ENCODE peak calls at places on chromosome 13, in nine cellular contexts. T is psoas muscle, O is fibroblast of the aortic adventitia, S is spleen, R is ovary, J is cardiac fibroblast, U is endothelial cell of umbilical vein, N is cardiac muscle cell, E is lower lobe of right lung. X is an unnamed sample.

GRCh38 chr13:58480011-58480410 is 848.5 kb downstream of the PCDH17 start:
- DNase-seq in R (no peak), E (no peak), S (no peak), J (no peak), U (no peak), N (no peak), T (no peak), O (no peak), X (no peak)

GRCh38 chr13:43239441-43239840 is 216.1 kb downstream of the DNAJC15 start:
- DNase-seq in E (no peak), O (no peak), S (no peak), U (no peak), J (no peak), N (no peak), T (no peak), R (no peak), X (peak; percentile 79)

GRCh38 chr13:101018720-101019119 is 344.1 kb upstream of the TMTC4 start:
- DNase-seq in N (no peak), E (no peak), R (no peak), J (no peak), S (no peak), T (no peak), O (peak; percentile 63), U (no peak), X (peak; percentile 27)

GRCh38 chr13:97512732-97513131 is 78.8 kb downstream of the RAP2A start:
- DNase-seq in N (no peak), J (no peak), R (no peak), S (no peak), T (no peak), E (no peak), U (no peak), O (no peak), X (no peak)

GRCh38 chr13:46648166-46648607 is 95.2 kb downstream of the LRCH1 start:
- DNase-seq in N (peak; percentile 56), E (no peak), U (no peak), J (no peak), S (peak; percentile 79), R (no peak), O (no peak), T (no peak), X (no peak)

GRCh38 chr13:40666905-40667621 is 622 bp upstream of the FOXO1 start:
- DNase-seq in E (peak; percentile 87), J (no peak), N (peak; percentile 86), S (peak; percentile 94), T (peak; percentile 54), U (no peak), O (no peak), R (peak; percentile 71), X (no peak)

GRCh38 chr13:48750588-48751383 is 97.1 kb downstream of the CYSLTR2 start:
- DNase-seq in E (no peak), U (no peak), T (peak; percentile 27), O (peak; percentile 63), J (peak; percentile 84), N (no peak), R (peak; percentile 55), S (no peak), X (peak; percentile 56)

GRCh38 chr13:37540228-37540627 is 58.3 kb downstream of the POSTN start:
- DNase-seq in T (no peak), N (no peak), O (peak; percentile 65), R (no peak), S (no peak), U (no peak), E (no peak), J (peak; percentile 9), X (peak; percentile 88)

GRCh38 chr13:98225036-98225940 is 48.2 kb upstream of the RNF113B start:
- DNase-seq in T (no peak), N (no peak), R (no peak), E (no peak), S (no peak), J (no peak), O (no peak), U (no peak), X (no peak)

GRCh38 chr13:25473864-25474263 is 102.1 kb downstream of the ATP8A2 start:
- DNase-seq in S (no peak), T (no peak), U (no peak), E (no peak), N (no peak), J (no peak), O (no peak), R (no peak), X (no peak)

GRCh38 chr13:106284358-106284757 is 251.1 kb downstream of the EFNB2 start:
- DNase-seq in S (no peak), J (no peak), O (no peak), E (no peak), T (no peak), U (peak; percentile 3), N (no peak), R (no peak), X (peak; percentile 21)

GRCh38 chr13:113491418-113491883 is 940 bp upstream of the DCUN1D2 start:
- DNase-seq in R (peak; percentile 68), J (peak; percentile 36), U (peak; percentile 46), N (peak; percentile 47), E (peak; percentile 60), S (peak; percentile 89), O (peak; percentile 17), T (peak; percentile 49), X (peak; percentile 66)

GRCh38 chr13:109479991-109480696 is 306.2 kb downstream of the IRS2 start:
- DNase-seq in S (no peak), N (peak; percentile 19), E (no peak), J (peak; percentile 66), O (peak; percentile 37), U (no peak), R (no peak), T (no peak), X (peak; percentile 60)

GRCh38 chr13:98782654-98783053 is 30.2 kb upstream of the SLC15A1 start:
- DNase-seq in R (no peak), E (no peak), O (peak; percentile 15), U (no peak), N (no peak), S (no peak), J (peak; percentile 52), T (no peak), X (no peak)

GRCh38 chr13:92948034-92948433 is 278.6 kb upstream of the GPC6 start:
- DNase-seq in R (no peak), J (no peak), N (no peak), O (no peak), T (no peak), S (no peak), E (no peak), U (no peak), X (no peak)

GRCh38 chr13:30027569-30028455 is 177.4 kb upstream of the UBL3 start:
- DNase-seq in U (peak; percentile 25), J (no peak), T (no peak), O (no peak), R (no peak), N (no peak), S (no peak), E (no peak), X (peak; percentile 38)

GRCh38 chr13:62122434-62122833 is 706.8 kb upstream of the PCDH20 start:
- DNase-seq in N (no peak), O (no peak), E (no peak), T (no peak), R (no peak), U (no peak), J (no peak), S (no peak), X (no peak)

GRCh38 chr13:44732503-44733098 is 156.5 kb upstream of the TSC22D1 start:
- DNase-seq in S (no peak), J (peak; percentile 60), U (no peak), N (peak; percentile 52), E (no peak), R (no peak), O (peak; percentile 38), T (peak; percentile 56), X (no peak)
- H3K4me3 ChIP-seq in S (no peak overlapping the region), J (no peak overlapping the region), U (no peak overlapping the region), N (no peak overlapping the region), E (no peak overlapping the region), R (no peak overlapping the region), O (no peak overlapping the region), T (peak overlapping the region; percentile 32), X (no peak overlapping the region)

GRCh38 chr13:22175815-22176214 is 504.9 kb downstream of the FGF9 start:
- DNase-seq in T (no peak), U (no peak), E (no peak), S (no peak), N (no peak), O (no peak), J (no peak), R (no peak), X (no peak)
- TF ChIP-seq CTCF in T (no peak), U (no peak), E (no peak), S (no peak), N (no peak), O (no peak), J (no peak), R (no peak), X (no peak)

GRCh38 chr13:111201304-111201940 is 86.3 kb downstream of the ARHGEF7 start:
- DNase-seq in R (no peak), T (no peak), S (no peak), J (no peak), N (no peak), U (no peak), E (no peak), O (no peak), X (no peak)

GRCh38 chr13:111204438-111205177 is 89.5 kb downstream of the ARHGEF7 start:
- DNase-seq in R (peak; percentile 71), T (peak; percentile 60), O (peak; percentile 81), N (no peak), S (no peak), U (peak; percentile 41), E (peak; percentile 73), J (peak; percentile 84), X (peak; percentile 80)

GRCh38 chr13:111202745-111203144 is 87.6 kb downstream of the ARHGEF7 start:
- DNase-seq in T (no peak), R (no peak), J (peak; percentile 98), E (no peak), N (no peak), O (peak; percentile 97), S (no peak), U (peak; percentile 99), X (peak; percentile 91)

GRCh38 chr13:111203742-111204386 is 88.8 kb downstream of the ARHGEF7 start:
- DNase-seq in T (no peak), U (peak; percentile 38), R (no peak), O (no peak), J (no peak), N (no peak), S (no peak), E (no peak), X (no peak)

GRCh38 chr13:111202149-111202548 is 87.0 kb downstream of the ARHGEF7 start:
- DNase-seq in R (no peak), E (no peak), S (no peak), O (no peak), J (peak; percentile 36), N (no peak), U (peak; percentile 79), T (no peak), X (no peak)
- H3K4me3 ChIP-seq in R (no peak overlapping the region), E (no peak overlapping the region), S (no peak overlapping the region), O (no peak overlapping the region), J (no peak overlapping the region), N (no peak overlapping the region), U (no peak overlapping the region), T (no peak overlapping the region), X (no peak overlapping the region)

GRCh38 chr13:91085127-91085526 is 262.4 kb upstream of the MIR17HG start:
- DNase-seq in E (no peak), T (no peak), J (no peak), N (no peak), R (no peak), O (no peak), U (no peak), S (no peak), X (no peak)

GRCh38 chr13:91078093-91078679 is 269.3 kb upstream of the MIR17HG start:
- DNase-seq in T (no peak), O (no peak), S (no peak), R (no peak), J (peak; percentile 34), N (peak; percentile 44), U (peak; percentile 5), E (no peak), X (no peak)

GRCh38 chr13:91079190-91079589 is 268.3 kb upstream of the MIR17HG start:
- DNase-seq in T (no peak), J (no peak), S (no peak), R (no peak), E (no peak), U (no peak), O (no peak), N (no peak), X (no peak)
- TF ChIP-seq CTCF in T (no peak), J (no peak), S (no peak), R (no peak), E (no peak), U (no peak), O (no peak), N (no peak), X (no peak)

X was measured in foreskin fibroblast.